ENCODE peak calls at places on chromosomes 4 and X, in eight cellular contexts. V is fibroblast of lung, R is SK-N-SH, Z is HCT116, T is mesenchymal stem cell, Y is PC-3, J is H9, W is GM23248. K is an unnamed sample.

GRCh38 chr4:11700751-11701226 is 272.1 kb upstream of the HS3ST1 start:
- DNase-seq in V (peak), R (no peak), Z (peak), T (peak), Y (peak), J (no peak), W (no peak), K (no peak)

GRCh38 chr4:131430302-131430701 is 1718.8 kb upstream of the PCDH10 start:
- DNase-seq in V (no peak), R (no peak), Z (no peak), T (no peak), Y (peak), J (no peak), W (no peak), K (peak)

GRCh38 chrX:52368368-52369055 is at the start of gene XAGE2:
- DNase-seq in V (no peak), R (no peak), Z (no peak), T (no peak), Y (no peak), J (no peak), W (no peak), K (no peak)

GRCh38 chr4:17650404-17650803 is 36.0 kb downstream of the MED28 start:
- DNase-seq in V (no peak), R (no peak), Z (no peak), T (no peak), Y (no peak), J (no peak), W (no peak), K (no peak)

GRCh38 chr4:56692576-56692975 is 11.5 kb upstream of the HOPX start:
- DNase-seq in V (no peak), R (no peak), Z (no peak), T (peak), Y (no peak), J (no peak), W (no peak), K (no peak)

GRCh38 chrX:126165721-126166401 is at the start of gene DCAF12L2:
- DNase-seq in V (no peak), R (peak), Z (no peak), T (no peak), Y (no peak), J (peak), W (peak), K (no peak)

GRCh38 chr4:186726440-186727148 is 2.9 kb upstream of the FAT1 start:
- DNase-seq in V (peak), R (peak), Z (peak), T (peak), Y (peak), J (peak), W (peak), K (no peak)

GRCh38 chr4:107809236-107809635 is 15.5 kb upstream of the SGMS2 start:
- DNase-seq in V (no peak), R (no peak), Z (no peak), T (no peak), Y (no peak), J (no peak), W (no peak), K (no peak)

GRCh38 chr4:133389029-133389428 is 239.9 kb downstream of the PCDH10 start:
- DNase-seq in V (no peak), R (no peak), Z (no peak), T (no peak), Y (no peak), J (no peak), W (no peak), K (no peak)

GRCh38 chr4:77619408-77619807 is 13.8 kb downstream of the CXCL13 start:
- DNase-seq in V (no peak), R (no peak), Z (no peak), T (no peak), Y (no peak), J (no peak), W (no peak), K (no peak)

GRCh38 chr4:111778543-111778942 is 366.7 kb upstream of the FAM241A start:
- DNase-seq in V (peak), R (no peak), Z (peak), T (peak), Y (no peak), J (no peak), W (peak), K (no peak)

GRCh38 chr4:185518069-185518468 is 17.2 kb downstream of the PDLIM3 start:
- DNase-seq in V (no peak), R (no peak), Z (no peak), T (no peak), Y (no peak), J (no peak), W (no peak), K (no peak)

GRCh38 chr4:13765535-13765934 is 138.0 kb upstream of the BOD1L1 start:
- DNase-seq in V (peak), R (no peak), Z (no peak), T (no peak), Y (peak), J (no peak), W (no peak), K (no peak)

GRCh38 chrX:132953358-132953757 is 5.1 kb downstream of the HS6ST2 start:
- DNase-seq in V (no peak), R (no peak), Z (no peak), T (no peak), Y (peak), J (no peak), W (no peak), K (no peak)

GRCh38 chr4:47471591-47471990 is 8.1 kb upstream of the COMMD8 start:
- DNase-seq in V (no peak), R (no peak), Z (no peak), T (no peak), Y (no peak), J (no peak), W (no peak), K (no peak)

GRCh38 chr4:128320656-128321055 is 33.0 kb upstream of the PGRMC2 start:
- DNase-seq in V (no peak), R (no peak), Z (no peak), T (no peak), Y (no peak), J (no peak), W (peak), K (no peak)

GRCh38 chr4:125390727-125391126 is 76.0 kb downstream of the FAT4 start:
- DNase-seq in V (no peak), R (no peak), Z (no peak), T (no peak), Y (no peak), J (no peak), W (no peak), K (no peak)

GRCh38 chr4:123936615-123937014 is 540.0 kb downstream of the SPRY1 start:
- DNase-seq in V (no peak), R (no peak), Z (no peak), T (no peak), Y (no peak), J (no peak), W (no peak), K (no peak)

GRCh38 chr4:117479673-117480072 is 394.3 kb upstream of the TRAM1L1 start:
- DNase-seq in V (no peak), R (no peak), Z (no peak), T (no peak), Y (no peak), J (no peak), W (no peak), K (no peak)

GRCh38 chr4:38663021-38663800 is 788 bp upstream of the KLF3 start:
- DNase-seq in V (peak), R (no peak), Z (no peak), T (no peak), Y (no peak), J (peak), W (peak), K (peak)

GRCh38 chrX:9687899-9688298 is 77.7 kb downstream of the GPR143 start:
- DNase-seq in V (no peak), R (no peak), Z (no peak), T (no peak), Y (no peak), J (no peak), W (no peak), K (no peak)

GRCh38 chr4:94590493-94590892 is 138.8 kb downstream of the PDLIM5 start:
- DNase-seq in V (no peak), R (no peak), Z (no peak), T (no peak), Y (no peak), J (no peak), W (no peak), K (no peak)

GRCh38 chr4:141540643-141541042 is 95.7 kb upstream of the IL15 start:
- DNase-seq in V (peak), R (no peak), Z (no peak), T (peak), Y (peak), J (no peak), W (peak), K (no peak)

GRCh38 chrX:118216488-118216887 is 99.9 kb upstream of the KLHL13 start:
- DNase-seq in V (no peak), R (no peak), Z (no peak), T (no peak), Y (no peak), J (no peak), W (no peak), K (no peak)

GRCh38 chr4:142222127-142222526 is 585.7 kb downstream of the IL15 start:
- DNase-seq in V (no peak), R (no peak), Z (no peak), T (no peak), Y (peak), J (no peak), W (peak), K (no peak)

GRCh38 chrX:42096262-42096939 is 173.0 kb upstream of the CASK start:
- DNase-seq in V (peak), R (no peak), Z (peak), T (peak), Y (peak), J (no peak), W (peak), K (no peak)

GRCh38 chr4:55906999-55907398 is 41.7 kb upstream of the CEP135 start:
- DNase-seq in V (no peak), R (no peak), Z (peak), T (no peak), Y (peak), J (no peak), W (peak), K (no peak)

GRCh38 chr4:81421346-81422218 is 50.1 kb downstream of the RASGEF1B start:
- DNase-seq in V (peak), R (no peak), Z (no peak), T (no peak), Y (peak), J (no peak), W (peak), K (no peak)

DNA sequence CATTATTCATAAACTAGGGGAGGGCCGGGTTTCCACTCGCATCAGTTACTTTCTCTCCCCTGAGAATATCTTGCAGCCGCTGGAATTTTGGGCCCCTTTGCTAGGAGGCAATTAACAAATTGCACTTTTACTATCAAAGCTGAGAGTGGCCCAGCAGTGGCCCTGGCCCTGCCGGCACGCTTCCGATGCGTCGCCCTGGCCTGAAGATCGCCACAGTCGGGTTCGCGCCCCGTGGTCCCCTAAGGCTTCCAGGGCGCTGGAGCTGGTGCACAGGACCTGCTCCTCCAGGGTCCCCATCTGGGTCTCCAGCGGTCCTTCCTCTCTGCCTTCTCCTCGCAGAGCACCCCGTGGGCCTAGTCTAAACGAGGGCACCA is 486 bp upstream of the CWH43 start:
- DNase-seq in V (no peak), R (peak), Z (no peak), T (no peak), Y (no peak), J (no peak), W (no peak), K (no peak)
- H3K9ac ChIP-seq in V (no peak), R (no peak), Z (no peak), T (no peak), Y (peak), J (no peak), W (no peak), K (no peak)

DNA sequence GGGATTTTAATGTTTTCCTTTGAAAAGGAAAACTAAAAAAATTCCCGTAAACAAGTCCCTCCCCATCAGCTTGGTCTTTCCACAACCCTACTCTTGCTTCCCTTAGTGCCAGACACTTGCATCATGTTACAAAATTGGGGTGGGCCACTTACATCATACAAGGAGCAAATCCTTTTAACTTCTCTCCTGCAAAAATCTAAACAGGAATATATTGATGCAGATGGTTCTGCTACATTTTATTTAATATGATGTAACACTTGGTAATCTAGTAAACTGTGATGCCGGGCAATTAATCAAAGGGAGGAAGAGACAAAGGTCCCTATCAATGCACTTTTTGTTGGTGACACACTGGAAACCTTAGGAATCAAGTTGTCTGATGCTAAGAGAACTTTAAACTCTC is 125.3 kb downstream of the UBE2K start:
- DNase-seq in V (peak), R (no peak), Z (no peak), T (peak), Y (no peak), J (no peak), W (peak), K (no peak)
- H2AFZ ChIP-seq in V (no peak), R (no peak), Z (no peak), T (no peak), Y (no peak), J (no peak), W (no peak), K (no peak)

GRCh38 chr4:6715704-6716017 is 313 bp upstream of the BLOC1S4 start:
- DNase-seq in V (no peak), R (no peak), Z (no peak), T (no peak), Y (no peak), J (no peak), W (no peak), K (no peak)
- H3K9ac ChIP-seq in V (no peak), R (peak), Z (peak), T (peak), Y (peak), J (peak), W (peak), K (peak)

GRCh38 chr4:119039160-119039559 is 96.5 kb upstream of the MYOZ2 start:
- DNase-seq in V (no peak), R (no peak), Z (no peak), T (no peak), Y (no peak), J (no peak), W (no peak), K (no peak)

GRCh38 chr4:119035941-119036737 is 99.5 kb upstream of the MYOZ2 start:
- DNase-seq in V (no peak), R (no peak), Z (no peak), T (no peak), Y (peak), J (no peak), W (peak), K (no peak)

GRCh38 chr4:119039779-119040178 is 95.9 kb upstream of the MYOZ2 start:
- DNase-seq in V (no peak), R (no peak), Z (peak), T (no peak), Y (no peak), J (peak), W (no peak), K (peak)

GRCh38 chr4:119038465-119038864 is 97.2 kb upstream of the MYOZ2 start:
- DNase-seq in V (peak), R (no peak), Z (no peak), T (no peak), Y (peak), J (no peak), W (peak), K (no peak)

DNA sequence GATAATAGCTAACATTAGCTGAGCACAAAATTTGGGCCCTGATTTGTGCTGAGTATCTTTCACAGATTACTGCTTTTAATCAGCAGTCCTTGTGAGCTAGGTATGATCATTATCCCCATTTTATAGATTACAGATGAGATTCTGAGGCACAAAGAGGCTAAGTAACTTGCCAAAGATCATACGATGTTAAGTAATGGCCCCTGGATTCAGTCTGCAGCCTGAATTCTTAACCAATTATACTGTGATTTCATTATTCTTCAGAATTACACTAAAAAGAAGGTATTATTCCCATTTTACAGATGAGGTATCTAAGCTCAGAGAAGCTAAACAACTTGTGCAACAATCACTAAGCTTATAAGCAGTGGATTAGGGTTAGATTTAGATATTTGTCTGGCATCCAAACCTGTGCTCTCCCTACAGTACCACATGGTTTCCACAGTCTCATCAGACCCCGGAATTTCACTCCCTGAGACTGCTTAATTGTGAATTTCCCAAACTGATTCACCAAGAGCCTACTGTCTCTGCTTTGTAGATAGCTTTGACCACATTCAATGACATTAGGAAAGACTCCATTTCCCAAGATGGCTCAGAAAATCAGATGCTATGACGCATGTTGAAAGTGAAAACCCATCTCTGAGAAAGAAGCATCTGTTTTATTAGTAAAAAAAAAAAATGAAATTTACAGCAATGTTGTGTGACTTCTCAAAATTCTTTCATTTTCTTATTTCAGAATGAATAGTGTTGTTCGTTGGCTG is 97.7 kb upstream of the MYOZ2 start:
- DNase-seq in V (no peak), R (no peak), Z (no peak), T (no peak), Y (no peak), J (no peak), W (peak), K (no peak)
- H2AFZ ChIP-seq in V (no peak), R (no peak), Z (no peak), T (no peak), Y (no peak), J (no peak), W (peak), K (no peak)

GRCh38 chr4:30724217-30724616 is 4.0 kb downstream of the PCDH7 start:
- DNase-seq in V (peak), R (no peak), Z (no peak), T (no peak), Y (no peak), J (no peak), W (no peak), K (no peak)
- H3K9ac ChIP-seq in V (no peak), R (no peak), Z (no peak), T (no peak), Y (no peak), J (no peak), W (no peak), K (no peak)

GRCh38 chr4:80268936-80269335 is 2.5 kb downstream of the FGF5 start:
- DNase-seq in V (peak), R (no peak), Z (no peak), T (peak), Y (no peak), J (no peak), W (peak), K (no peak)

GRCh38 chr4:80266902-80267380 is 477 bp downstream of the FGF5 start:
- DNase-seq in V (peak), R (peak), Z (no peak), T (peak), Y (peak), J (peak), W (peak), K (no peak)

GRCh38 chr4:80266267-80266901 is at the start of gene FGF5:
- DNase-seq in V (peak), R (peak), Z (no peak), T (peak), Y (peak), J (peak), W (peak), K (no peak)

GRCh38 chr4:80270321-80270720 is 3.9 kb downstream of the FGF5 start:
- DNase-seq in V (peak), R (no peak), Z (no peak), T (no peak), Y (no peak), J (no peak), W (no peak), K (no peak)

DNA sequence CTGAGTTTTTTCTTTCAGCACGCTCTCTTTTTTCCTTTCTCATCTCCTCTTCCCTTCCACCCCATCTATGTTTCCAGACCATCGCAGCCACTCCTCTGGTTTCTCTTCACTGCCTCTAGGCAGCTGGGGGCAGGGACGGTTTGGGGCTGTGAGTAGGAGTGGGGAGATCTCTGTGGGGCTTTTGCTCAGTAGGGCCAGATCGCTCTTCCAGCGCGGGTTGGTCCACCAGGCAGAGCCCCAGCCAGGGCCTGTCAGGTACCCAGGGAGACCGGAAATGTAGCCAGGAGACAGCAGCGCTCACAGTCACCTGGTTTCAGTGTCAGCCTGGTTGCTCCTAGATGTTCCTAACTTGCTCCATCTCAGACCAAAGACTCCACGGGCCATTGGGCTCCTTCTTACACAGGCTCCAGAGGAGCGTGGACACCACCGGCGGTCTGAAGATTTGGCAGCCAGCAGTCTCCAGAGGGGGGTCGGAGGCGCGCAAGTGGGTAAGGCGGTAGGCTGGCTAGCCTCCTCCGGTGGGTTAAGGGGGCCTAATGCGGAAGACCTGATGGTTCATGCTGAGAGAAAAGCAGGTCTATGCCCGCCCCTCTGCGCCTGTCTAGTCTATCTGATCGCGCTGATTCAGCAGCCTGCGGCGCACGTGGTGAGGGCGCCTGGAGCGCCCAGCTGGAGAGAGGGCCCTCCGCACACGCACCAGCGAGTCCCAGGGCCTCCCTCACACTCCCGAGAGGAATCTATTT is 1.8 kb downstream of the FGF5 start:
- DNase-seq in V (peak), R (peak), Z (no peak), T (peak), Y (no peak), J (peak), W (peak), K (no peak)
- H2AFZ ChIP-seq in V (no peak), R (no peak), Z (no peak), T (peak), Y (no peak), J (no peak), W (peak), K (no peak)

GRCh38 chr4:793109-793861 is 32.6 kb downstream of the CPLX1 start:
- DNase-seq in V (no peak), R (no peak), Z (no peak), T (no peak), Y (no peak), J (no peak), W (peak), K (peak)

GRCh38 chr4:793941-794621 is 31.8 kb downstream of the CPLX1 start:
- DNase-seq in V (no peak), R (no peak), Z (no peak), T (no peak), Y (no peak), J (no peak), W (no peak), K (peak)

GRCh38 chr4:796206-796605 is 29.7 kb downstream of the CPLX1 start:
- DNase-seq in V (no peak), R (no peak), Z (no peak), T (no peak), Y (no peak), J (no peak), W (no peak), K (no peak)

GRCh38 chr4:795726-796119 is 30.2 kb downstream of the CPLX1 start:
- DNase-seq in V (no peak), R (no peak), Z (no peak), T (no peak), Y (no peak), J (no peak), W (no peak), K (no peak)

GRCh38 chr4:794911-795725 is 30.8 kb downstream of the CPLX1 start:
- DNase-seq in V (no peak), R (no peak), Z (no peak), T (no peak), Y (no peak), J (no peak), W (peak), K (peak)
- H3K9ac ChIP-seq in V (no peak), R (no peak), Z (no peak), T (no peak), Y (no peak), J (no peak), W (no peak), K (peak)

GRCh38 chrX:153646620-153647373 is at the start of gene DUSP9:
- DNase-seq in V (no peak), R (peak), Z (no peak), T (peak), Y (peak), J (peak), W (peak), K (no peak)
- H2AFZ ChIP-seq in V (no peak), R (no peak), Z (no peak), T (no peak), Y (peak), J (no peak), W (no peak), K (no peak)

K was measured in Karpas-422.